ENCODE peak calls at places on chromosome 2, in seven cellular contexts. G is OCI-LY7, Q is mesenchymal stem cell, F is PC-3, I is fibroblast of lung, U is GM23248, T is HepG2. X is an unnamed sample.

GRCh38 chr2:240999001-240999791 is 778 bp downstream of the SNED1 start:
- DNase-seq in F (no peak), Q (no peak), T (no peak), G (no peak), I (no peak), U (peak; percentile 69), X (peak; percentile 38)

GRCh38 chr2:19949071-19949470 is 40.8 kb downstream of the WDR35 start:
- DNase-seq in I (peak; percentile 74), F (peak; percentile 7), Q (no peak), G (no peak), U (peak; percentile 73), T (no peak), X (no peak)

GRCh38 chr2:226002438-226002837 is 602.9 kb downstream of the NYAP2 start:
- DNase-seq in T (peak; percentile 58), I (peak; percentile 80), F (peak; percentile 70), Q (peak; percentile 97), U (peak; percentile 95), G (no peak), X (peak; percentile 15)

GRCh38 chr2:85431787-85432186 is 13.3 kb downstream of the SH2D6 start:
- DNase-seq in U (no peak), F (no peak), Q (no peak), I (no peak), G (no peak), T (no peak), X (no peak)

GRCh38 chr2:156319811-156320490 is 12.6 kb downstream of the NR4A2 start:
- DNase-seq in T (no peak), U (peak; percentile 38), F (no peak), I (no peak), Q (peak; percentile 50), G (no peak), X (peak; percentile 39)

GRCh38 chr2:175431054-175431780 is 249.7 kb upstream of the ATP5MC3 start:
- DNase-seq in G (no peak), U (no peak), I (no peak), Q (no peak), F (no peak), T (no peak), X (no peak)

GRCh38 chr2:124024491-124025348 is at the start of gene CNTNAP5:
- DNase-seq in Q (peak; percentile 26), F (no peak), I (peak; percentile 17), U (peak; percentile 57), T (no peak), G (no peak), X (peak; percentile 87)

GRCh38 chr2:130849896-130850787 is 13.4 kb downstream of the ARHGEF4 start:
- DNase-seq in Q (no peak), T (no peak), F (no peak), G (no peak), I (no peak), U (no peak), X (no peak)

GRCh38 chr2:238425979-238426567 is 654 bp upstream of the ASB1 start:
- DNase-seq in F (no peak), G (peak; percentile 5), I (peak; percentile 40), Q (peak; percentile 75), T (peak; percentile 57), U (peak; percentile 88), X (peak; percentile 59)

GRCh38 chr2:25606892-25607291 is 66.5 kb downstream of the DTNB start:
- DNase-seq in T (peak; percentile 46), Q (peak; percentile 27), I (peak; percentile 60), U (peak; percentile 52), G (peak; percentile 47), F (peak; percentile 60), X (peak; percentile 21)

GRCh38 chr2:191231995-191232394 is 13.2 kb upstream of the MYO1B start:
- DNase-seq in T (no peak), Q (peak; percentile 58), G (no peak), I (peak; percentile 74), U (peak; percentile 73), F (no peak), X (peak; percentile 42)

GRCh38 chr2:240571314-240571973 is 3.2 kb downstream of the RNPEPL1 start:
- DNase-seq in T (no peak), Q (no peak), F (no peak), I (no peak), U (no peak), G (no peak), X (no peak)

GRCh38 chr2:220277445-220277960 is 650.1 kb downstream of the SLC4A3 start:
- DNase-seq in I (peak; percentile 57), U (peak; percentile 94), F (peak; percentile 97), Q (no peak), T (no peak), G (no peak), X (peak; percentile 29)

GRCh38 chr2:200703926-200704637 is 107.6 kb upstream of the BZW1 start:
- DNase-seq in G (no peak), U (no peak), I (no peak), F (no peak), T (no peak), Q (no peak), X (no peak)

GRCh38 chr2:151654891-151655290 is 79.4 kb downstream of the NEB start:
- DNase-seq in T (no peak), Q (no peak), U (no peak), F (no peak), I (no peak), G (no peak), X (no peak)

GRCh38 chr2:219466816-219467735 is 31.6 kb upstream of the GMPPA start:
- DNase-seq in F (no peak), G (no peak), Q (no peak), U (no peak), I (no peak), T (no peak), X (no peak)

GRCh38 chr2:86443601-86444000 is 2.4 kb downstream of the KDM3A start:
- DNase-seq in T (no peak), I (no peak), U (no peak), G (no peak), Q (no peak), F (no peak), X (no peak)
- H3K4me2 ChIP-seq in T (peak overlapping the region; percentile 85), I (peak overlapping the region; percentile 78), U (peak overlapping the region; percentile 90), G (peak overlapping the region; percentile 98), Q (no peak overlapping the region), F (peak overlapping the region; percentile 98), X (peak overlapping the region; percentile 73)

GRCh38 chr2:16227811-16228462 is 287.6 kb downstream of the MYCN start:
- DNase-seq in I (no peak), U (no peak), F (no peak), G (no peak), Q (no peak), T (no peak), X (no peak)
- H3K4me2 ChIP-seq in I (no peak overlapping the region), U (no peak overlapping the region), F (no peak overlapping the region), G (no peak overlapping the region), Q (no peak overlapping the region), T (no peak overlapping the region), X (no peak overlapping the region)

DNA sequence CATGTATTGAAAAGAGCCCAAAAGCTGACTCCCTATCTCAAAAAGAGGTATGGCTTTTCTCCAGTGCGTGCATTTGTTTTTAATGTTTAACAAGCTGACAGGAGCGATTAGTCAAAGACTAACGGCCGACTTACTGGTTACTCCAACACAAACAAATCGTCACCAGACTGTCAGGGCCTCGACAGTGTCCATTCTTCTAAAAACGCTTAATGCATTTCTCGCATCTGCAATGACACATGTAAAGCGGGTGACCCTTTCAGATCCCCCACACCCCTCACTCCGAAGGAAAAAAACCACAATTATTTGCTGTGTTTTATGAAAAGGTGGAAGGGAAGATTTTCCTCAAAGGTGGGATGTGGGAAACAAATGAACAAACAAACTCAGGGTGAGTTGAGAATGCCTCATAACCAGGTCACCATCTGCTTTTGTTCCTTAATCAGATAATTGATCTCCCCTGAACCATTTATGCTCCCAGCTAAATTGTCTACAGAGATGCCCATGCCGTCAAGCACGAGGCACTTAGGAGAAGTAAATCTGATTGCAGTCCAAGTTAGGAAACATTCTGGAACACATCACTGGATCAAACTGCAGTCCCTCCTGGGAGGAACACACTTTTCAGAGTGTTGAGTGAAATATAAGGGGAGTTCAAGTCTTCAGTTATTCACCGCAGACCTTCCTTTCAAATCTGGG is 340.9 kb downstream of the CMPK2 start:
- DNase-seq in U (no peak), G (no peak), T (no peak), I (peak; percentile 4), F (peak; percentile 12), Q (peak; percentile 37), X (peak; percentile 24)
- H3K4me2 ChIP-seq in U (no peak overlapping the region), G (no peak overlapping the region), T (no peak overlapping the region), I (no peak overlapping the region), F (no peak overlapping the region), Q (peak overlapping the region; percentile 23), X (peak overlapping the region; percentile 19)

GRCh38 chr2:223746611-223747010 is 90.8 kb downstream of the AP1S3 start:
- DNase-seq in F (no peak), T (no peak), G (no peak), Q (no peak), U (no peak), I (no peak), X (no peak)

GRCh38 chr2:223753940-223754339 is 83.4 kb downstream of the AP1S3 start:
- DNase-seq in G (no peak), F (no peak), T (peak; percentile 66), Q (no peak), I (no peak), U (no peak), X (no peak)

GRCh38 chr2:223747392-223748042 is 89.9 kb downstream of the AP1S3 start:
- DNase-seq in T (no peak), I (no peak), U (no peak), F (no peak), Q (no peak), G (no peak), X (no peak)

GRCh38 chr2:223751012-223751411 is 86.4 kb downstream of the AP1S3 start:
- DNase-seq in U (peak; percentile 16), I (no peak), Q (no peak), G (no peak), T (peak; percentile 18), F (no peak), X (no peak)
- H3K4me2 ChIP-seq in U (no peak overlapping the region), I (no peak overlapping the region), Q (no peak overlapping the region), G (no peak overlapping the region), T (no peak overlapping the region), F (no peak overlapping the region), X (no peak overlapping the region)

DNA sequence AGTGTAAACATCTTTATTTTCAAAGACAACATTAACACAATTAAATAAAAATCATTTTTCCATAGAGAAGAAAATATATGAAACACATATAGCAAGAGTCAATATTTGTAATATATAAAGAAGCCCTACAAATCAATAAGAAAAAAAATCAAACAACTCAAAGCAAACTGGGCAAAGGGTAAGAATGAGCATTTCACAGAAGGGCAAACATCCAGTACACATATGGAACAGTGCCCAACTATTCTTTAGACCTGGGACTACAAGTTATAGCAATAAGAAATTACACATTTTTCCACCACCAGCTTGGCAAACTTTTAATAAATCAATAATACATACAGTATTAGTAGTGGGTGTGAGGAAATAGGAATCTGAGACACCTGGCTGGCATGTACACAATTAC is 324.1 kb downstream of the CYP26B1 start:
- DNase-seq in I (no peak), F (no peak), Q (no peak), T (no peak), G (no peak), U (no peak), X (no peak)
- H3K4me2 ChIP-seq in I (no peak overlapping the region), F (no peak overlapping the region), Q (no peak overlapping the region), T (no peak overlapping the region), G (no peak overlapping the region), U (no peak overlapping the region), X (no peak overlapping the region)